ENCODE peak calls at places on chromosomes 13 and 19, in seven cellular contexts. C, Q, H, D, E, X and G are unnamed samples.
A peak's percentile ranks its signal among the peaks of the same experiment; 100 is the strongest.

GRCh38 chr19:41111296-41111695 is 2.9 kb upstream of the CYP2F1 start:
- DNase-seq in C (no peak), Q (no peak), H (no peak), D (no peak), E (no peak), X (no peak), G (no peak)

GRCh38 chr19:29626386-29626785 is 20.3 kb downstream of the POP4 start:
- DNase-seq in C (no peak), Q (no peak), H (no peak), D (no peak), E (no peak), X (no peak), G (no peak)

GRCh38 chr13:51832471-51833152 is 12.4 kb downstream of the TMEM272 start:
- DNase-seq in C (no peak), Q (no peak), H (peak; percentile 31), D (peak; percentile 47), E (no peak), X (no peak), G (no peak)

GRCh38 chr19:788821-789472 is 8.3 kb upstream of the PTBP1 start:
- DNase-seq in C (no peak), Q (no peak), H (no peak), D (no peak), E (no peak), X (no peak), G (no peak)

GRCh38 chr19:43467730-43468129 is 2.3 kb upstream of the LYPD3 start:
- DNase-seq in C (no peak), Q (no peak), H (no peak), D (no peak), E (no peak), X (peak; percentile 68), G (peak; percentile 27)

GRCh38 chr13:43195551-43195950 is 172.2 kb downstream of the DNAJC15 start:
- DNase-seq in C (no peak), Q (no peak), H (no peak), D (no peak), E (no peak), X (peak; percentile 15), G (no peak)

GRCh38 chr19:16381756-16382401 is 57.3 kb downstream of the KLF2 start:
- DNase-seq in C (no peak), Q (peak; percentile 90), H (peak; percentile 34), D (peak; percentile 90), E (peak; percentile 99), X (no peak), G (no peak)

GRCh38 chr19:55641376-55642152 is 762 bp downstream of the ZNF580 start:
- DNase-seq in C (no peak), Q (no peak), H (no peak), D (no peak), E (no peak), X (no peak), G (no peak)

GRCh38 chr13:102817907-102818306 is 19.0 kb downstream of the BIVM start:
- DNase-seq in C (no peak), Q (no peak), H (no peak), D (no peak), E (no peak), X (no peak), G (no peak)

GRCh38 chr13:76723551-76724232 is 162.5 kb downstream of the KCTD12 start:
- DNase-seq in C (no peak), Q (no peak), H (no peak), D (peak; percentile 38), E (no peak), X (peak; percentile 40), G (peak; percentile 62)

GRCh38 chr19:33906578-33907335 is 110.1 kb downstream of the KCTD15 start:
- DNase-seq in C (no peak), Q (no peak), H (peak; percentile 43), D (peak; percentile 15), E (no peak), X (peak; percentile 54), G (no peak)

GRCh38 chr13:59865398-59865797 is 298.3 kb downstream of the DIAPH3 start:
- DNase-seq in C (no peak), Q (no peak), H (no peak), D (no peak), E (no peak), X (no peak), G (no peak)

GRCh38 chr19:49327878-49328544 is 3.0 kb upstream of the SLC6A16 start:
- DNase-seq in C (no peak), Q (no peak), H (no peak), D (no peak), E (peak; percentile 43), X (peak; percentile 36), G (no peak)

GRCh38 chr13:100828226-100828625 is 153.6 kb upstream of the TMTC4 start:
- DNase-seq in C (no peak), Q (no peak), H (no peak), D (no peak), E (no peak), X (no peak), G (no peak)
- TF ChIP-seq CTCF in C (peak; percentile 21), Q (no peak), H (no peak), D (no peak), E (no peak), X (no peak), G (no peak)

GRCh38 chr19:4524808-4525562 is 6.7 kb upstream of the PLIN4 start:
- DNase-seq in C (no peak), Q (no peak), H (peak; percentile 59), D (peak; percentile 43), E (no peak), X (peak; percentile 12), G (no peak)

GRCh38 chr19:4523306-4524110 is 5.2 kb upstream of the PLIN4 start:
- DNase-seq in C (no peak), Q (no peak), H (peak; percentile 48), D (peak; percentile 34), E (no peak), X (no peak), G (no peak)

GRCh38 chr19:4521170-4521887 is 3.0 kb upstream of the PLIN4 start:
- DNase-seq in C (no peak), Q (no peak), H (no peak), D (no peak), E (no peak), X (no peak), G (no peak)

GRCh38 chr19:4521888-4522242 is 3.6 kb upstream of the PLIN4 start:
- DNase-seq in C (no peak), Q (no peak), H (no peak), D (no peak), E (no peak), X (no peak), G (no peak)

DNA sequence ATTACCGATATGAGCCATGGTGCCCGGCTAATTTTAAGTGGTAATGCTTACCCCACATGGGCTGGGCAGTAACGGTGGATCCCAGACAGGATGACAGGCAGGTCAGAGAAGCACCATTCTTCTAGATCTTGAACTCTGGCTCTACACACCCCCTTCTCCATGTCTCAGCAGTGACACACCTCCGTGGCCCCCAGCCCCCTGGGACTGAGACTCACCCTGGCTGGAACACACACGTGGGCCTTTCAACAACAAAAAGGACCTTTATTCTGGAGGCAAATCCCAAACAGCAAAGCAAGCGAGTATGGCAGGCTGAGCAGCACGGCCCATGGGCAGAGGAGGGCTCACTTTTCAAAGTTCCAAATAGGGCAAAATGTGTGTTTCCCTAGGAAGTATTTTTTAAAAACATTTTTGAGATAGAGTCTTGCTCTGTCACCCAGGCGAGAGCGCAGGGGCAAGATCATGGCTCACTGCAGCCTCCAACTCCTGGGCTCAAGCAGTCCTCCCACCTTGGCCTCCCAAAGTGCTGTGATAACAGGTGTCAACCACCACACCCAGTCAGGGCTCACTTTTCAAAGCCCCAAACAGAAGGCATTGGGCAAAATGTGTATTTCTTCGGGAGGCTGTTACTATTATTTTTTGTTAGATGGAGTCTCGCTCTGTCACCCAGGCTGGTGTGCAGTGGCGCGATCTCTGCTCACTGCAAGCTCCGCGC is 4.2 kb upstream of the PLIN4 start:
- DNase-seq in C (no peak), Q (no peak), H (no peak), D (no peak), E (no peak), X (no peak), G (no peak)
- H3K4me3 ChIP-seq in C (no peak overlapping the region), Q (no peak overlapping the region), H (no peak overlapping the region), D (no peak overlapping the region), E (no peak overlapping the region), X (no peak overlapping the region), G (no peak overlapping the region)

GRCh38 chr13:29761815-29762214 is 88.6 kb downstream of the UBL3 start:
- DNase-seq in C (no peak), Q (no peak), H (no peak), D (no peak), E (no peak), X (no peak), G (no peak)
- TF ChIP-seq CTCF in C (no peak), Q (no peak), H (no peak), D (no peak), E (no peak), X (no peak), G (no peak)

GRCh38 chr19:17406887-17407196 is 1.4 kb upstream of the BST2 start:
- DNase-seq in C (no peak), Q (no peak), H (no peak), D (no peak), E (no peak), X (no peak), G (no peak)
- H3K4me3 ChIP-seq in C (peak overlapping the region; percentile 98), Q (peak overlapping the region; percentile 70), H (peak overlapping the region; percentile 22), D (peak overlapping the region; percentile 77), E (peak overlapping the region; percentile 29), X (no peak overlapping the region), G (no peak overlapping the region)

GRCh38 chr13:109649713-109650112 is 136.7 kb downstream of the IRS2 start:
- DNase-seq in C (no peak), Q (no peak), H (no peak), D (no peak), E (no peak), X (no peak), G (no peak)
- TF ChIP-seq CTCF in C (no peak), Q (no peak), H (no peak), D (no peak), E (no peak), X (no peak), G (no peak)

GRCh38 chr13:20362642-20363041 is 130.5 kb upstream of the GJB6 start:
- DNase-seq in C (no peak), Q (no peak), H (no peak), D (no peak), E (no peak), X (no peak), G (no peak)
- H3K4me3 ChIP-seq in C (no peak overlapping the region), Q (no peak overlapping the region), H (no peak overlapping the region), D (no peak overlapping the region), E (no peak overlapping the region), X (no peak overlapping the region), G (no peak overlapping the region)

GRCh38 chr13:105412171-105412570 is 1123.3 kb downstream of the EFNB2 start:
- DNase-seq in C (no peak), Q (no peak), H (no peak), D (no peak), E (no peak), X (peak; percentile 39), G (no peak)

GRCh38 chr13:105406551-105406950 is 1128.9 kb downstream of the EFNB2 start:
- DNase-seq in C (no peak), Q (no peak), H (no peak), D (no peak), E (no peak), X (no peak), G (no peak)

GRCh38 chr13:105414639-105415038 is 1120.8 kb downstream of the EFNB2 start:
- DNase-seq in C (no peak), Q (no peak), H (no peak), D (no peak), E (no peak), X (no peak), G (no peak)

GRCh38 chr13:105410602-105411001 is 1124.9 kb downstream of the EFNB2 start:
- DNase-seq in C (peak; percentile 13), Q (no peak), H (peak; percentile 72), D (peak; percentile 35), E (no peak), X (peak; percentile 8), G (peak; percentile 7)
- TF ChIP-seq CTCF in C (peak; percentile 27), Q (peak; percentile 39), H (peak; percentile 65), D (peak; percentile 62), E (peak; percentile 49), X (peak; percentile 54), G (peak; percentile 71)

GRCh38 chr19:50820086-50820485 is 3.5 kb downstream of the KLK1 start:
- DNase-seq in C (no peak), Q (no peak), H (no peak), D (no peak), E (no peak), X (no peak), G (no peak)
- H3K4me3 ChIP-seq in C (peak overlapping the region; percentile 94), Q (no peak overlapping the region), H (peak overlapping the region; percentile 46), D (no peak overlapping the region), E (no peak overlapping the region), X (no peak overlapping the region), G (no peak overlapping the region)